ENCODE peak calls at places on chromosomes 5 and 9, in ten cellular contexts. One of them, this sample, is unnamed.

GRCh38 chr5:113230711-113231652 is 203.8 kb downstream of the TSSK1B start:
- DNase-seq in stomach: no peak
- DNase-seq in endothelial cell of umbilical vein: peak; percentile 48
- DNase-seq in spleen: no peak
- DNase-seq in prostate gland: no peak
- DNase-seq in HL-60: no peak
- DNase-seq in HCT116: no peak
- DNase-seq in GM23338: peak; percentile 39
- DNase-seq in transverse colon: no peak
- DNase-seq in suprapubic skin: no peak
- DNase-seq in this sample: no peak

GRCh38 chr5:43281840-43282658 is 31.2 kb downstream of the HMGCS1 start:
- DNase-seq in endothelial cell of umbilical vein: no peak
- DNase-seq in transverse colon: no peak
- DNase-seq in spleen: no peak
- DNase-seq in suprapubic skin: no peak
- DNase-seq in prostate gland: no peak
- DNase-seq in HCT116: no peak
- DNase-seq in stomach: no peak
- DNase-seq in HL-60: no peak
- DNase-seq in GM23338: no peak
- DNase-seq in this sample: no peak

GRCh38 chr5:73638344-73639095 is 12.5 kb downstream of the ARHGEF28 start:
- DNase-seq in suprapubic skin: no peak
- DNase-seq in GM23338: no peak
- DNase-seq in prostate gland: no peak
- DNase-seq in spleen: no peak
- DNase-seq in HL-60: no peak
- DNase-seq in stomach: no peak
- DNase-seq in transverse colon: no peak
- DNase-seq in endothelial cell of umbilical vein: peak; percentile 95
- DNase-seq in HCT116: no peak
- DNase-seq in this sample: no peak

GRCh38 chr5:83177803-83178202 is 100.5 kb downstream of the XRCC4 start:
- DNase-seq in GM23338: no peak
- DNase-seq in suprapubic skin: no peak
- DNase-seq in HCT116: no peak
- DNase-seq in transverse colon: no peak
- DNase-seq in HL-60: no peak
- DNase-seq in spleen: no peak
- DNase-seq in prostate gland: no peak
- DNase-seq in stomach: no peak
- DNase-seq in endothelial cell of umbilical vein: no peak
- DNase-seq in this sample: no peak

GRCh38 chr5:139414601-139415121 is 10.8 kb upstream of the SPATA24 start:
- DNase-seq in HCT116: no peak
- DNase-seq in prostate gland: no peak
- DNase-seq in spleen: no peak
- DNase-seq in GM23338: no peak
- DNase-seq in endothelial cell of umbilical vein: no peak
- DNase-seq in suprapubic skin: no peak
- DNase-seq in transverse colon: no peak
- DNase-seq in HL-60: no peak
- DNase-seq in stomach: no peak
- DNase-seq in this sample: no peak

GRCh38 chr5:142827934-142828576 is 57.9 kb downstream of the ARHGAP26 start:
- DNase-seq in GM23338: no peak
- DNase-seq in spleen: no peak
- DNase-seq in HL-60: no peak
- DNase-seq in HCT116: no peak
- DNase-seq in prostate gland: no peak
- DNase-seq in transverse colon: no peak
- DNase-seq in suprapubic skin: no peak
- DNase-seq in endothelial cell of umbilical vein: no peak
- DNase-seq in stomach: no peak
- DNase-seq in this sample: no peak

GRCh38 chr9:131888923-131889322 is 149.0 kb upstream of the RAPGEF1 start:
- DNase-seq in HCT116: no peak
- DNase-seq in suprapubic skin: no peak
- DNase-seq in prostate gland: no peak
- DNase-seq in stomach: no peak
- DNase-seq in GM23338: no peak
- DNase-seq in spleen: no peak
- DNase-seq in endothelial cell of umbilical vein: no peak
- DNase-seq in transverse colon: no peak
- DNase-seq in HL-60: no peak
- DNase-seq in this sample: no peak

GRCh38 chr9:124149992-124150391 is 107.8 kb upstream of the NEK6 start:
- DNase-seq in suprapubic skin: no peak
- DNase-seq in endothelial cell of umbilical vein: no peak
- DNase-seq in stomach: no peak
- DNase-seq in prostate gland: no peak
- DNase-seq in transverse colon: no peak
- DNase-seq in HCT116: no peak
- DNase-seq in HL-60: no peak
- DNase-seq in GM23338: peak; percentile 61
- DNase-seq in spleen: no peak
- DNase-seq in this sample: no peak

GRCh38 chr5:138545919-138546562 is 3.0 kb upstream of the ETF1 start:
- DNase-seq in spleen: no peak
- DNase-seq in HL-60: no peak
- DNase-seq in HCT116: no peak
- DNase-seq in stomach: no peak
- DNase-seq in transverse colon: no peak
- DNase-seq in prostate gland: no peak
- DNase-seq in GM23338: no peak
- DNase-seq in suprapubic skin: no peak
- DNase-seq in endothelial cell of umbilical vein: no peak
- DNase-seq in this sample: no peak

GRCh38 chr5:11903121-11903613 is 1.1 kb downstream of the CTNND2 start:
- DNase-seq in stomach: no peak
- DNase-seq in HL-60: no peak
- DNase-seq in endothelial cell of umbilical vein: no peak
- DNase-seq in spleen: no peak
- DNase-seq in transverse colon: no peak
- DNase-seq in prostate gland: no peak
- DNase-seq in GM23338: peak; percentile 25
- DNase-seq in suprapubic skin: no peak
- DNase-seq in HCT116: no peak
- DNase-seq in this sample: no peak

GRCh38 chr9:111992523-111992922 is 95.9 kb downstream of the UGCG start:
- DNase-seq in HL-60: no peak
- DNase-seq in GM23338: no peak
- DNase-seq in stomach: no peak
- DNase-seq in transverse colon: no peak
- DNase-seq in HCT116: peak; percentile 61
- DNase-seq in endothelial cell of umbilical vein: peak; percentile 37
- DNase-seq in prostate gland: no peak
- DNase-seq in spleen: no peak
- DNase-seq in suprapubic skin: no peak
- DNase-seq in this sample: no peak
- H3K27ac ChIP-seq in HL-60: no peak overlapping the region
- H3K27ac ChIP-seq in GM23338: no peak overlapping the region
- H3K27ac ChIP-seq in stomach: no peak overlapping the region
- H3K27ac ChIP-seq in transverse colon: no peak overlapping the region
- H3K27ac ChIP-seq in HCT116: no peak overlapping the region
- H3K27ac ChIP-seq in endothelial cell of umbilical vein: no peak overlapping the region
- H3K27ac ChIP-seq in prostate gland: no peak overlapping the region
- H3K27ac ChIP-seq in spleen: no peak overlapping the region
- H3K27ac ChIP-seq in suprapubic skin: no peak overlapping the region
- H3K27ac ChIP-seq in this sample: no peak overlapping the region

DNA sequence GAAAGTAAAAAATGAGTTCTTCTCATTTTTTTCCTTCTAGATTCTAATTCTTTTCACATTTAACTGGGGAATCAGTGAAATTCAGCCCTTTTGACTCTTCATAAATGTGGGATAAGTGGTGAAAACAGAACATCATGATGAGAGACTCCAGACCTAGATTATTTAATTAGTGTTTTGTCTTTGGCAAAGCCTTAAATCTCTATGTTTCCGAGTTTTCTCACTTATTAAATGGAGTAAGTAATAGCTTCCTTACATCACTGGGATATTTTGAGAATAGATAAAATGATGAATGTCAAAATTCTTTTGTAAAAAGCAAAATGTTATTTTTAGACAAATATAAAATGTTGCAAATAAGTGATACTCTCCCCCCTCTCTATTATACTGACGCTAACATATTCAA is 468.6 kb upstream of the ARRDC3 start:
- DNase-seq in spleen: no peak
- DNase-seq in HL-60: no peak
- DNase-seq in suprapubic skin: no peak
- DNase-seq in GM23338: no peak
- DNase-seq in transverse colon: no peak
- DNase-seq in prostate gland: no peak
- DNase-seq in stomach: no peak
- DNase-seq in endothelial cell of umbilical vein: no peak
- DNase-seq in HCT116: no peak
- DNase-seq in this sample: no peak
- TF ChIP-seq POLR2AphosphoS5 in spleen: no peak
- TF ChIP-seq POLR2AphosphoS5 in HL-60: no peak
- TF ChIP-seq POLR2AphosphoS5 in suprapubic skin: no peak
- TF ChIP-seq POLR2AphosphoS5 in GM23338: no peak
- TF ChIP-seq POLR2AphosphoS5 in transverse colon: no peak
- TF ChIP-seq POLR2AphosphoS5 in prostate gland: no peak
- TF ChIP-seq POLR2AphosphoS5 in stomach: no peak
- TF ChIP-seq POLR2AphosphoS5 in endothelial cell of umbilical vein: no peak
- TF ChIP-seq POLR2AphosphoS5 in HCT116: no peak
- TF ChIP-seq POLR2AphosphoS5 in this sample: no peak

DNA sequence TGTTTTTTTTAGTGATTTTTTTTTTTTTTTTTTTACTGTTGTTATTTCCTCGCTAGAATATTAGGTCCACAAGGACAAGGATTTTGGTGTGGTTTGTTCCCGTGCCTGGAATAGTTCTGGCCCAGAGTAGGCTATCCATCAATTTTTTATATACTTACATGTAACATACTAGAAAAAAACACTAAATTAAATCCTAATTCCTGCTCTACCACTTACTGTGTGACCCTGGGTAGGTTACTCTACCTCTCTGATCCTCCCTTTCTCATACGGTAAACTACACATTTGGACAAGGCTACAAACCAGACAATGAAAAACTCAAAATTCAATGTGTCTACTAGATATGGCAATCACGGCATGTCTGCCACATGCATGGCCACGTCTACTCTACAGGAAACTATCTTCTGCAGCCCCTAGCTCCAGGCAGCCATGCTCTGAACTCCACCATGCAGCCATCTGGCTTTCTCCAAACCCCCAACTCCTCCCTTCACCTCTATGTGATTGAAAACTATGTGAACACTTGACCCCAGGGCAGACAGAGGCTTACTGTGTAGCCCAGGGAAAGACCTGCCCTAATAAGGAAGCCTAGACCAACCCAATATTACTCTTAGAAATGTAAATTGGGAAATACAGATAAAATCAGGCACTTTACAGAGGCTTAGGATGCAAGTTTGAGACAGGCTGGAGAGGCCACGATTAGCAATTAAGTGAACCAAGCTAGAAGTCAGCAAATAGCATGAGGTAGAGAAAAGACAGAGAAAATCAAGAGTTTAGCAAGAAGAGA is 141.5 kb upstream of the ABCA1 start:
- DNase-seq in stomach: no peak
- DNase-seq in suprapubic skin: no peak
- DNase-seq in HCT116: no peak
- DNase-seq in GM23338: no peak
- DNase-seq in HL-60: no peak
- DNase-seq in transverse colon: no peak
- DNase-seq in endothelial cell of umbilical vein: no peak
- DNase-seq in prostate gland: no peak
- DNase-seq in spleen: no peak
- DNase-seq in this sample: no peak
- H3K27ac ChIP-seq in stomach: no peak overlapping the region
- H3K27ac ChIP-seq in suprapubic skin: no peak overlapping the region
- H3K27ac ChIP-seq in HCT116: no peak overlapping the region
- H3K27ac ChIP-seq in GM23338: no peak overlapping the region
- H3K27ac ChIP-seq in HL-60: no peak overlapping the region
- H3K27ac ChIP-seq in transverse colon: no peak overlapping the region
- H3K27ac ChIP-seq in endothelial cell of umbilical vein: no peak overlapping the region
- H3K27ac ChIP-seq in prostate gland: no peak overlapping the region
- H3K27ac ChIP-seq in spleen: no peak overlapping the region
- H3K27ac ChIP-seq in this sample: no peak overlapping the region

GRCh38 chr9:70421272-70422180 is 7.1 kb upstream of the KLF9 start:
- DNase-seq in spleen: no peak
- DNase-seq in HCT116: no peak
- DNase-seq in HL-60: no peak
- DNase-seq in stomach: no peak
- DNase-seq in prostate gland: no peak
- DNase-seq in GM23338: peak; percentile 41
- DNase-seq in endothelial cell of umbilical vein: peak; percentile 44
- DNase-seq in suprapubic skin: no peak
- DNase-seq in transverse colon: no peak
- DNase-seq in this sample: peak; percentile 55

GRCh38 chr9:70420267-70421019 is 6.0 kb upstream of the KLF9 start:
- DNase-seq in spleen: peak; percentile 95
- DNase-seq in prostate gland: peak; percentile 96
- DNase-seq in stomach: peak; percentile 94
- DNase-seq in transverse colon: peak; percentile 92
- DNase-seq in suprapubic skin: peak; percentile 97
- DNase-seq in HCT116: peak; percentile 42
- DNase-seq in GM23338: peak; percentile 77
- DNase-seq in HL-60: peak; percentile 80
- DNase-seq in endothelial cell of umbilical vein: peak; percentile 91
- DNase-seq in this sample: peak; percentile 96

GRCh38 chr9:70421020-70421271 is 6.5 kb upstream of the KLF9 start:
- DNase-seq in HCT116: no peak
- DNase-seq in HL-60: no peak
- DNase-seq in endothelial cell of umbilical vein: no peak
- DNase-seq in stomach: no peak
- DNase-seq in spleen: no peak
- DNase-seq in prostate gland: no peak
- DNase-seq in suprapubic skin: no peak
- DNase-seq in transverse colon: no peak
- DNase-seq in GM23338: no peak
- DNase-seq in this sample: no peak

GRCh38 chr9:70418822-70419545 is 4.5 kb upstream of the KLF9 start:
- DNase-seq in spleen: peak; percentile 97
- DNase-seq in GM23338: peak; percentile 81
- DNase-seq in transverse colon: peak; percentile 95
- DNase-seq in HCT116: peak; percentile 80
- DNase-seq in suprapubic skin: peak; percentile 98
- DNase-seq in prostate gland: peak; percentile 96
- DNase-seq in stomach: peak; percentile 96
- DNase-seq in endothelial cell of umbilical vein: peak; percentile 97
- DNase-seq in HL-60: peak; percentile 88
- DNase-seq in this sample: peak; percentile 95

DNA sequence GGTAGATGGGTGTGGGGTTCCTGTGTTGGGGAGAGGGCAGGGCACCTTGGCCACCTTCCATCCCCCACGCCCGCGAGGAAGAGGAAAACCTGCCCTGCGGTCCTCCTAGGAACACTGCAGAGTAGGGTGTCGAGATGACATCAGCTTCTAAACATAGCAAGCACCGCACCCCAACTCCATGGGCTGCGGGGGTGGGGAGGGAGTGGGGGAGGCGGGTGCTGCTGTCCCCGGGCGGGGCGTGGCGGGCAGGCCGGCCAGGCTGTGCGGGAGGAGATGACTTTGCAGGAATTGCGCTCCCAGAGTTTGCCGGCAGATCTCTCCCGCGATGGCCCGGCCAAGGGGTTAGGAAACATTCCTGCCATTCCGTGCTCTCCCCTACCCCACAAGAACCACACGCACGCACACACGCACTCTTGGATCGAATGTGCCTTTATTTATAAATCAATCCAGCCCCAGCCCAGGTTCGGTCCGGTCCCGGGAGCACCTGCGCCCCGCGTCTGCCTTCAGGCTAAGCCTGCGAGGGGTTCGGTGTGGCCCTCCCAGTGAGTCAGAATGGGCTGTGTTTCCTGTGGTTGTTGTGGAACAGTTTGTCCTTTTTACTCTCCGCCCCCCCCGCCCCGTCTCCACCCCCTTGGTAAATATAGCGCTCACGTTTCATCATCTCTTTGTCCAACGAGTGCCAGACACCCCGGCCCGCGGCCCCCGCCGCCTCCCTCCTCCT is 5.2 kb upstream of the KLF9 start:
- DNase-seq in stomach: peak; percentile 97
- DNase-seq in suprapubic skin: peak; percentile 98
- DNase-seq in prostate gland: peak; percentile 98
- DNase-seq in transverse colon: peak; percentile 96
- DNase-seq in HL-60: peak; percentile 93
- DNase-seq in GM23338: peak; percentile 84
- DNase-seq in spleen: peak; percentile 99
- DNase-seq in endothelial cell of umbilical vein: peak; percentile 98
- DNase-seq in HCT116: peak; percentile 85
- DNase-seq in this sample: peak; percentile 96
- TF ChIP-seq POLR2AphosphoS5 in stomach: peak; percentile 98
- TF ChIP-seq POLR2AphosphoS5 in suprapubic skin: peak; percentile 90
- TF ChIP-seq POLR2AphosphoS5 in prostate gland: peak; percentile 72
- TF ChIP-seq POLR2AphosphoS5 in transverse colon: peak; percentile 85
- TF ChIP-seq POLR2AphosphoS5 in HL-60: peak; percentile 70
- TF ChIP-seq POLR2AphosphoS5 in GM23338: no peak
- TF ChIP-seq POLR2AphosphoS5 in spleen: no peak
- TF ChIP-seq POLR2AphosphoS5 in endothelial cell of umbilical vein: peak; percentile 94
- TF ChIP-seq POLR2AphosphoS5 in HCT116: peak; percentile 74
- TF ChIP-seq POLR2AphosphoS5 in this sample: peak; percentile 93

This sample was measured in upper lobe of left lung.